ENCODE peak calls at places on chromosomes 13 and 19, in six cellular contexts. One of them, this sample, is unnamed.

GRCh38 chr19:38878575-38879399 is 712 bp upstream of the RINL start:
- DNase-seq in HepG2: no peak
- DNase-seq in ascending aorta: no peak
- DNase-seq in sigmoid colon: no peak
- DNase-seq in uterus: no peak
- DNase-seq in body of pancreas: no peak
- DNase-seq in this sample: peak; percentile 18

GRCh38 chr19:33408116-33408515 is 34.6 kb downstream of the CEBPG start:
- DNase-seq in HepG2: no peak
- DNase-seq in ascending aorta: no peak
- DNase-seq in sigmoid colon: no peak
- DNase-seq in uterus: no peak
- DNase-seq in body of pancreas: no peak
- DNase-seq in this sample: no peak

GRCh38 chr13:112903071-112903577 is 65.9 kb upstream of the MCF2L start:
- DNase-seq in HepG2: no peak
- DNase-seq in ascending aorta: no peak
- DNase-seq in sigmoid colon: peak; percentile 28
- DNase-seq in uterus: no peak
- DNase-seq in body of pancreas: no peak
- DNase-seq in this sample: no peak

GRCh38 chr19:51681286-51681956 is 11.7 kb upstream of the SPACA6 start:
- DNase-seq in HepG2: no peak
- DNase-seq in ascending aorta: no peak
- DNase-seq in sigmoid colon: no peak
- DNase-seq in uterus: no peak
- DNase-seq in body of pancreas: no peak
- DNase-seq in this sample: no peak

GRCh38 chr19:48325265-48325910 is at the start of gene EMP3:
- DNase-seq in HepG2: no peak
- DNase-seq in ascending aorta: peak; percentile 92
- DNase-seq in sigmoid colon: peak; percentile 95
- DNase-seq in uterus: peak; percentile 88
- DNase-seq in body of pancreas: peak; percentile 58
- DNase-seq in this sample: peak; percentile 49

GRCh38 chr19:18292810-18293641 is 11.6 kb upstream of the JUND start:
- DNase-seq in HepG2: peak; percentile 75
- DNase-seq in ascending aorta: peak; percentile 88
- DNase-seq in sigmoid colon: peak; percentile 95
- DNase-seq in uterus: peak; percentile 92
- DNase-seq in body of pancreas: peak; percentile 72
- DNase-seq in this sample: peak; percentile 77

GRCh38 chr13:109215377-109215776 is 571.0 kb downstream of the IRS2 start:
- DNase-seq in HepG2: no peak
- DNase-seq in ascending aorta: no peak
- DNase-seq in sigmoid colon: no peak
- DNase-seq in uterus: no peak
- DNase-seq in body of pancreas: no peak
- DNase-seq in this sample: no peak

GRCh38 chr13:41668130-41668757 is 210.9 kb downstream of the RGCC start:
- DNase-seq in HepG2: peak; percentile 96
- DNase-seq in ascending aorta: peak; percentile 80
- DNase-seq in sigmoid colon: peak; percentile 83
- DNase-seq in uterus: peak; percentile 38
- DNase-seq in body of pancreas: peak; percentile 85
- DNase-seq in this sample: peak; percentile 82

GRCh38 chr19:7976461-7976860 is 29.0 kb downstream of the ELAVL1 start:
- DNase-seq in HepG2: no peak
- DNase-seq in ascending aorta: no peak
- DNase-seq in sigmoid colon: no peak
- DNase-seq in uterus: no peak
- DNase-seq in body of pancreas: no peak
- DNase-seq in this sample: no peak

GRCh38 chr19:28065026-28065425 is 1147.9 kb downstream of the UQCRFS1 start:
- DNase-seq in HepG2: no peak
- DNase-seq in ascending aorta: no peak
- DNase-seq in sigmoid colon: no peak
- DNase-seq in uterus: no peak
- DNase-seq in body of pancreas: no peak
- DNase-seq in this sample: no peak

DNA sequence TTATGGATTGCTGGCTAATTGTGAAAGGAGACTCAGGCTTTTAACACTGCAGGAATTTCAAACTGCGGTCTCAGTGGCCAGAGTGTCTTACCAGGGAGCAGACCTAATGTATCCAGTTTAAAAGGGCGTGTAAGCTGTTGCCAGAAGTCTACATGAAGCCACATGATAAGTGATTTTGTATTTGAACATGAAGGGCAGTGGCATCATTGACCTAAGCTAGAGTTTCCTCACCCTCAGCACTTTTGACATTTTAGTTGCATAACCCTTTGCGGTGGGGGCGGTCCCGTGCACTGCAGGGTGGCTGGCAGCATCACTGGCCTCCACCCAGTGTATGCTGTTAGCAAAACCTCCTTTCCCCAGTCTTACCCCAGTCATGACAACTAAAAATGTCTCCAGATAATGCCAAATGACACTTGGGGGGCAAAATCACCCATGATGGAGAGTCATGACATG is 23.7 kb upstream of the GPR18 start:
- DNase-seq in HepG2: no peak
- DNase-seq in ascending aorta: peak; percentile 83
- DNase-seq in sigmoid colon: peak; percentile 78
- DNase-seq in uterus: peak; percentile 23
- DNase-seq in body of pancreas: peak; percentile 68
- DNase-seq in this sample: no peak
- H3K4me1 ChIP-seq in HepG2: peaks cover 17% of the 10 kb centered on the region
- H3K4me1 ChIP-seq in ascending aorta: peaks cover 18% of the 10 kb centered on the region
- H3K4me1 ChIP-seq in sigmoid colon: peaks cover 31% of the 10 kb centered on the region
- H3K4me1 ChIP-seq in uterus: no peaks in the 10 kb centered on the region
- H3K4me1 ChIP-seq in body of pancreas: peaks cover 9% of the 10 kb centered on the region
- H3K4me1 ChIP-seq in this sample: no peaks in the 10 kb centered on the region

GRCh38 chr19:32098953-32099352 is 246.5 kb upstream of the ZNF507 start:
- DNase-seq in HepG2: no peak
- DNase-seq in ascending aorta: no peak
- DNase-seq in sigmoid colon: no peak
- DNase-seq in uterus: no peak
- DNase-seq in body of pancreas: no peak
- DNase-seq in this sample: no peak

GRCh38 chr19:32101206-32101605 is 244.2 kb upstream of the ZNF507 start:
- DNase-seq in HepG2: no peak
- DNase-seq in ascending aorta: no peak
- DNase-seq in sigmoid colon: no peak
- DNase-seq in uterus: no peak
- DNase-seq in body of pancreas: no peak
- DNase-seq in this sample: no peak

GRCh38 chr19:32097620-32098019 is 247.8 kb upstream of the ZNF507 start:
- DNase-seq in HepG2: no peak
- DNase-seq in ascending aorta: no peak
- DNase-seq in sigmoid colon: no peak
- DNase-seq in uterus: no peak
- DNase-seq in body of pancreas: no peak
- DNase-seq in this sample: no peak
- H3K4me1 ChIP-seq in HepG2: no peaks in the 10 kb centered on the region
- H3K4me1 ChIP-seq in ascending aorta: no peaks in the 10 kb centered on the region
- H3K4me1 ChIP-seq in sigmoid colon: no peaks in the 10 kb centered on the region
- H3K4me1 ChIP-seq in uterus: no peaks in the 10 kb centered on the region
- H3K4me1 ChIP-seq in body of pancreas: no peaks in the 10 kb centered on the region
- H3K4me1 ChIP-seq in this sample: no peaks in the 10 kb centered on the region

DNA sequence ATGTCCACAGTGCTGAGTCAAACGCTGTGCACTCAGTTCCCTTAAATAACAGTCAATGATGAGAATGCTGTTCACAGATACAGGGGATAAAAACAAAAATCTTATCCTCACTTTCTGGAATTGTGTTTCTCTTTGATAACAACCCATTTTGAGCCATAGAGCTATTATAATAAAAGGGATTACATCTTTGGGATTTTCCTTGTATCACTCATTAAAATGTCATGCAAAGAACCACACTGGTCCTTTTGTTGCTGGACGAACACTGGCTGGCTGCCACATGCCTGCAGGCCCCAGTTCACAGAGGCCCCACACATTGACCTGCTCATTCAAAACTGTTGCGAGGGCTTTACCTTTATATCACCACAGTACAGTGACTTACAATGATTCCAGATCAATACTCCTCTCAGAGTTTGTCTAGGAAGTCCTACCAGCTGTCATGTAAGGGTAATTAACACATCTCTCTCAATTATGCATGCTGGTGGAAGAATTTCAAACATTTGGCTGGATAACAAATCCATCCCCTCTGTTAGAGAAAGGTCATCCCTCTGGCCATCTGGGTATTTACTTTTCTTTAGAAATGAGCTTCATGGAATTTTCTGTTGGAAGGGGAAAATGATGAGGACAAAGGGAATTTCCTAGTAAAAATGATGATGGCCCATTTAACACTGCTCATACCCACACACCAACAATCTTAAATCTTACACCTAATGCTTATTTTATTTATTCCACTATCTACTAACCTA is 85.9 kb downstream of the MBNL2 start:
- DNase-seq in HepG2: peak; percentile 81
- DNase-seq in ascending aorta: no peak
- DNase-seq in sigmoid colon: no peak
- DNase-seq in uterus: no peak
- DNase-seq in body of pancreas: peak; percentile 45
- DNase-seq in this sample: no peak
- H3K4me1 ChIP-seq in HepG2: peaks cover 80% of the 10 kb centered on the region
- H3K4me1 ChIP-seq in ascending aorta: peaks cover 16% of the 10 kb centered on the region
- H3K4me1 ChIP-seq in sigmoid colon: peaks cover 86% of the 10 kb centered on the region
- H3K4me1 ChIP-seq in uterus: peaks cover 14% of the 10 kb centered on the region
- H3K4me1 ChIP-seq in body of pancreas: peaks cover 44% of the 10 kb centered on the region
- H3K4me1 ChIP-seq in this sample: no peaks in the 10 kb centered on the region

GRCh38 chr13:65940720-65941119 is 1289.4 kb downstream of the PCDH9 start:
- DNase-seq in HepG2: no peak
- DNase-seq in ascending aorta: no peak
- DNase-seq in sigmoid colon: no peak
- DNase-seq in uterus: no peak
- DNase-seq in body of pancreas: no peak
- DNase-seq in this sample: no peak

GRCh38 chr13:65943024-65943423 is 1287.1 kb downstream of the PCDH9 start:
- DNase-seq in HepG2: no peak
- DNase-seq in ascending aorta: no peak
- DNase-seq in sigmoid colon: no peak
- DNase-seq in uterus: no peak
- DNase-seq in body of pancreas: no peak
- DNase-seq in this sample: no peak

GRCh38 chr13:65946387-65946786 is 1283.7 kb downstream of the PCDH9 start:
- DNase-seq in HepG2: no peak
- DNase-seq in ascending aorta: no peak
- DNase-seq in sigmoid colon: no peak
- DNase-seq in uterus: no peak
- DNase-seq in body of pancreas: no peak
- DNase-seq in this sample: no peak

DNA sequence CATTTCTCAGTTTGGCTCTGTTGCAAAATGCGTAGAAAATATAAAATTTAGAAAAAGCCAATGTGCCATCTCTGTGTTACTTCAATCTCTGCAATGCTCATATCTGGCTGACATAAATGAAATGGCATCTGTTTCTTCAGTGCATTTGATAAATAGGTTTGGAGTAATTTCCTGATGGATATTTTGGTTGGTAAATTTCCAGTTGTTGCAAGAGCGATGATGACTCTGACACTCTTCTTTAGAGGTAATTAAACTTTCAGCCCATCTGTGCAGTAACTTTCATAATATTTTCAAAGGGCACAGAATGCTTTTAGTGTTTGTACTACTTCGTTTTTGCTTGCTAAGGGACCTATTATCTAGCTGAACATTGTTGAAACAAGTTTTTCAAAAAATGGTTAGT is 1286.4 kb downstream of the PCDH9 start:
- DNase-seq in HepG2: no peak
- DNase-seq in ascending aorta: no peak
- DNase-seq in sigmoid colon: no peak
- DNase-seq in uterus: no peak
- DNase-seq in body of pancreas: no peak
- DNase-seq in this sample: no peak
- H3K4me1 ChIP-seq in HepG2: no peaks in the 10 kb centered on the region
- H3K4me1 ChIP-seq in ascending aorta: peaks cover 4% of the 10 kb centered on the region
- H3K4me1 ChIP-seq in sigmoid colon: peaks cover 42% of the 10 kb centered on the region
- H3K4me1 ChIP-seq in uterus: no peaks in the 10 kb centered on the region
- H3K4me1 ChIP-seq in body of pancreas: no peaks in the 10 kb centered on the region
- H3K4me1 ChIP-seq in this sample: no peaks in the 10 kb centered on the region

DNA sequence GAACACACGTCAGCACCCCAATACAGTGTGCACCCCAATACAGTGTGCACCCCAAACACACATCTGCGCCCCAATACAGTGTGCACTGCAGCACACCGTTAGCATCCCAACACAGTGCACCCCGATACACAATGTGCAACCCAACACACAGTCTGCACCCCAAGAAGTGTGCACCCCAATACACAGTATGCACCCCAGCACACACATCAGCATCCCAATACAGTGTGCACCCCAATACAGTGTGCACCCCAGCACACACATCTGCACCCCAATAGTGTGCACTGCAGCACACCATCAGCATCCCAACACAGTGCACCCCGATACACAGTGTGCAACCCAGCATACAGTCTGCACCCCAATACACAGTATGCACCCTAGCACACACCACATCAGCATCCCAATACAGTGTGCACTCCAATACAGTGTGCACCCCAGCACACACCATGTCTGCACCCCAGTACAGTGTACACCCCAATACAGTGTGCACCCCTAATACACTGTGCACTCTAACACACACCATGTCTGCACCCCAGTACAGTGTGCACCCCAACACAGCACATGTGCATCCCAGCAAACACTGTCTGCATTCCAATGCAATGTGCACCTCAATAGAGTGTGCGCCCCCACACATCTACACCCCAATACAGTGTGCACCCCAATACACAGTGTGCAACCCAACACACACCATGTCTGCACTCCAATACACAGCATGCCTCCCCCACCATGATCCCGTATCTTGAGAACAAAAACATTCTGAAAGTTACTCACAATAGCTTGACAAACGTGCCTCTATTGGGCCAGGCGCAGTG is 858 bp upstream of the CARS2 start:
- DNase-seq in HepG2: no peak
- DNase-seq in ascending aorta: peak; percentile 50
- DNase-seq in sigmoid colon: no peak
- DNase-seq in uterus: no peak
- DNase-seq in body of pancreas: no peak
- DNase-seq in this sample: no peak
- H3K4me1 ChIP-seq in HepG2: peaks cover 60% of the 10 kb centered on the region
- H3K4me1 ChIP-seq in ascending aorta: peaks cover 25% of the 10 kb centered on the region
- H3K4me1 ChIP-seq in sigmoid colon: peaks cover 48% of the 10 kb centered on the region
- H3K4me1 ChIP-seq in uterus: peaks cover 9% of the 10 kb centered on the region
- H3K4me1 ChIP-seq in body of pancreas: peaks cover 37% of the 10 kb centered on the region
- H3K4me1 ChIP-seq in this sample: peaks cover 10% of the 10 kb centered on the region

This sample was measured in small intestine.